ENCODE peak calls at places on chromosome 15, in four cellular contexts. S is body of pancreas; U is psoas muscle; I is CD8-positive, alpha-beta T cell. H is an unnamed sample.

GRCh38 chr15:29685156-29686078 is 136.9 kb downstream of the TJP1 start:
- DNase-seq in U (no peak), I (no peak), S (no peak), H (peak)

GRCh38 chr15:32844118-32844711 is 126.4 kb downstream of the GREM1 start:
- DNase-seq in I (no peak), S (no peak), U (no peak), H (peak)

GRCh38 chr15:42375941-42376340 is 16.6 kb downstream of the CAPN3 start:
- DNase-seq in I (no peak), U (no peak), S (no peak), H (no peak)

GRCh38 chr15:96367436-96368200 is 37.1 kb downstream of the NR2F2 start:
- DNase-seq in U (no peak), I (no peak), S (no peak), H (no peak)

GRCh38 chr15:69499521-69500201 is 47.0 kb downstream of the RPLP1 start:
- DNase-seq in S (no peak), U (peak), I (no peak), H (no peak)

GRCh38 chr15:70257573-70258220 is 160.0 kb upstream of the TLE3 start:
- DNase-seq in S (no peak), I (no peak), U (peak), H (no peak)

GRCh38 chr15:37219211-37219701 is 118.9 kb upstream of the MEIS2 start:
- DNase-seq in U (no peak), S (peak), I (no peak), H (peak)

GRCh38 chr15:42084465-42085235 is 9.7 kb downstream of the PLA2G4D start:
- DNase-seq in U (peak), I (peak), S (peak), H (peak)

GRCh38 chr15:56491110-56491722 is 26.3 kb upstream of the MNS1 start:
- DNase-seq in S (peak), I (peak), U (no peak), H (peak)

GRCh38 chr15:65561934-65562333 is 31.7 kb downstream of the HACD3 start:
- DNase-seq in I (no peak), S (no peak), U (no peak), H (peak)

GRCh38 chr15:33142708-33143107 is 51.8 kb downstream of the FMN1 start:
- DNase-seq in U (no peak), S (no peak), I (no peak), H (peak)

GRCh38 chr15:71203573-71204444 is 88.5 kb downstream of the THSD4 start:
- DNase-seq in S (no peak), I (no peak), U (no peak), H (no peak)

GRCh38 chr15:74380361-74381189 is 13.1 kb upstream of the CYP11A1 start:
- DNase-seq in I (no peak), U (peak), S (no peak), H (no peak)

GRCh38 chr15:52551762-52552161 is 17.1 kb downstream of the ARPP19 start:
- DNase-seq in S (no peak), I (no peak), U (peak), H (no peak)

GRCh38 chr15:49900836-49901235 is 218.2 kb downstream of the ATP8B4 start:
- DNase-seq in U (no peak), S (no peak), I (no peak), H (no peak)

GRCh38 chr15:55457401-55458022 is 49.2 kb downstream of the PIERCE2 start:
- DNase-seq in S (no peak), U (no peak), I (no peak), H (no peak)

GRCh38 chr15:84142888-84143337 is 92.7 kb upstream of the GOLGA6L4 start:
- DNase-seq in S (peak), U (no peak), I (peak), H (peak)

GRCh38 chr15:101045236-101045646 is 126.1 kb downstream of the LRRK1 start:
- DNase-seq in I (peak), S (peak), U (no peak), H (no peak)

GRCh38 chr15:101045835-101046691 is 126.9 kb downstream of the LRRK1 start:
- DNase-seq in U (no peak), S (peak), I (peak), H (no peak)

GRCh38 chr15:101043911-101044624 is 124.9 kb downstream of the LRRK1 start:
- DNase-seq in U (no peak), I (peak), S (peak), H (no peak)

GRCh38 chr15:101043011-101043410 is 123.9 kb downstream of the LRRK1 start:
- DNase-seq in S (peak), U (no peak), I (peak), H (no peak)

GRCh38 chr15:101044625-101045235 is 125.6 kb downstream of the LRRK1 start:
- DNase-seq in I (peak), U (no peak), S (peak), H (no peak)
- H3K27ac ChIP-seq in I (no peak), U (no peak), S (no peak), H (peak)

GRCh38 chr15:38809621-38810020 is 245.0 kb upstream of the RASGRP1 start:
- DNase-seq in U (no peak), S (no peak), I (no peak), H (no peak)
- H3K27ac ChIP-seq in U (no peak), S (no peak), I (no peak), H (no peak)

GRCh38 chr15:25053000-25053815 is 98.4 kb downstream of the SNRPN start:
- DNase-seq in I (peak), U (no peak), S (no peak), H (no peak)

GRCh38 chr15:25052191-25052999 is 97.6 kb downstream of the SNRPN start:
- DNase-seq in I (peak), S (no peak), U (no peak), H (no peak)

GRCh38 chr15:25054943-25055342 is 100.2 kb downstream of the SNRPN start:
- DNase-seq in U (no peak), I (peak), S (no peak), H (no peak)

GRCh38 chr15:25054329-25054728 is 99.5 kb downstream of the SNRPN start:
- DNase-seq in S (no peak), U (no peak), I (peak), H (no peak)

GRCh38 chr15:25051399-25052154 is 96.8 kb downstream of the SNRPN start:
- DNase-seq in S (no peak), I (peak), U (no peak), H (no peak)
- H3K27ac ChIP-seq in S (no peak), I (no peak), U (no peak), H (no peak)

GRCh38 chr15:94236638-94237037 is 5.3 kb downstream of the MCTP2 start:
- DNase-seq in I (no peak), S (no peak), U (no peak), H (no peak)

GRCh38 chr15:94235041-94235440 is 3.7 kb downstream of the MCTP2 start:
- DNase-seq in I (no peak), S (no peak), U (no peak), H (no peak)

GRCh38 chr15:94232107-94232506 is 746 bp downstream of the MCTP2 start:
- DNase-seq in I (no peak), U (no peak), S (no peak), H (peak)

GRCh38 chr15:94235681-94236080 is 4.3 kb downstream of the MCTP2 start:
- DNase-seq in U (no peak), S (no peak), I (no peak), H (no peak)

GRCh38 chr15:94234300-94234699 is 2.9 kb downstream of the MCTP2 start:
- DNase-seq in S (no peak), U (no peak), I (no peak), H (peak)
- H3K27ac ChIP-seq in S (no peak), U (no peak), I (no peak), H (peak)

DNA sequence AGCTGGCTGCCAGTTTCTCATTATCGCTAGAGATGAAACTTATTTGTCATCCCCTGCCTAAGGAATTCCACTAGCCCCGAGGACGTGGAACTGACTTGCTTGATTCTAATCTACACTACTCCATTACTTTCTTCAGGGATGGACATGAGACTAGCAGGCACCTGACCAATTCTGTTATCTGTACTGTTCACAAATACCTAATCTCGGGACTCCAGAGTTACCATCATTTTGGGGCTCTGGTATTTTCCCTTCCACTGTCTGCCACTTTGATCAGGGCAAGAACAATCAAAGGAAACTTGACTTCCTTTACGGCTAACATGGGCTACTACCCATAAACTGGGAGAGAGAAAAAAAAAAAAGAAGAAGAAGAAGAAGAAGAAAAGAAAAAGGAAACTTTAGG is 27.8 kb downstream of the BMF start:
- DNase-seq in S (no peak), U (no peak), I (no peak), H (no peak)
- H3K27ac ChIP-seq in S (no peak), U (peak), I (no peak), H (peak)

GRCh38 chr15:91263632-91264477 is 163.8 kb downstream of the SV2B start:
- DNase-seq in S (no peak), U (peak), I (no peak), H (no peak)
- H3K27ac ChIP-seq in S (no peak), U (peak), I (no peak), H (no peak)

GRCh38 chr15:60214201-60214600 is 183.6 kb downstream of the ANXA2 start:
- DNase-seq in U (no peak), S (no peak), I (no peak), H (no peak)
- H3K27ac ChIP-seq in U (no peak), S (no peak), I (no peak), H (no peak)

H was measured in hepatocyte.